ENCODE peak calls at places on chromosomes 4 and X, in four cellular contexts. U is endothelial cell of umbilical vein, I is breast epithelium, X is suprapubic skin. O is an unnamed sample.

GRCh38 chr4:6806924-6807676 is 24.6 kb downstream of the KIAA0232 start:
- DNase-seq in X (no peak), I (no peak), U (peak), O (no peak)

GRCh38 chrX:140141444-140142029 is 176.2 kb upstream of the CXorf66 start:
- DNase-seq in I (no peak), X (no peak), U (peak), O (peak)

GRCh38 chr4:31360786-31361185 is 640.6 kb downstream of the PCDH7 start:
- DNase-seq in X (no peak), U (peak), I (no peak), O (no peak)

GRCh38 chr4:57020467-57021101 is 41.9 kb downstream of the POLR2B start:
- DNase-seq in U (peak), X (no peak), I (no peak), O (no peak)

GRCh38 chr4:10737335-10737734 is 52.8 kb upstream of the CLNK start:
- DNase-seq in I (no peak), X (no peak), U (no peak), O (no peak)

GRCh38 chrX:46788902-46789301 is 30.0 kb upstream of the SLC9A7 start:
- DNase-seq in I (no peak), X (no peak), U (no peak), O (no peak)

GRCh38 chrX:76253432-76253831 is 80.6 kb downstream of the PBDC1 start:
- DNase-seq in X (no peak), I (no peak), U (peak), O (peak)

GRCh38 chr4:189981970-189982369 is 41.3 kb downstream of the FRG1 start:
- DNase-seq in X (no peak), U (no peak), I (no peak), O (no peak)

GRCh38 chr4:10089346-10089745 is 27.3 kb downstream of the WDR1 start:
- DNase-seq in X (no peak), I (no peak), U (peak), O (no peak)

GRCh38 chr4:130478406-130478805 is 1382.5 kb downstream of the C4orf33 start:
- DNase-seq in I (no peak), U (peak), X (no peak), O (no peak)

GRCh38 chr4:38154251-38154650 is 194.1 kb downstream of the PTTG2 start:
- DNase-seq in I (no peak), U (no peak), X (peak), O (no peak)

GRCh38 chr4:86223472-86223871 is 136.4 kb downstream of the MAPK10 start:
- DNase-seq in U (peak), X (no peak), I (no peak), O (no peak)

GRCh38 chrX:18707442-18708049 is at the start of gene PPEF1:
- DNase-seq in X (no peak), U (no peak), I (no peak), O (no peak)

GRCh38 chr4:129092636-129093172 is 635 bp downstream of the SCLT1 start:
- DNase-seq in X (no peak), I (no peak), U (no peak), O (no peak)

GRCh38 chr4:140315970-140316369 is 57.5 kb upstream of the SCOC start:
- DNase-seq in I (no peak), U (no peak), X (no peak), O (no peak)

GRCh38 chrX:56762707-56763555 is 33.9 kb downstream of the NBDY start:
- DNase-seq in U (no peak), I (no peak), X (no peak), O (no peak)

GRCh38 chrX:23879380-23880090 is 28.2 kb downstream of the APOO start:
- DNase-seq in I (no peak), X (no peak), U (no peak), O (no peak)

GRCh38 chrX:150813922-150814321 is 84.5 kb downstream of the CD99L2 start:
- DNase-seq in I (no peak), U (no peak), X (no peak), O (no peak)

GRCh38 chrX:150037041-150037440 is 98.8 kb upstream of the EOLA2 start:
- DNase-seq in X (no peak), I (no peak), U (peak), O (no peak)

GRCh38 chrX:35101901-35102300 is 159.3 kb downstream of the FAM47B start:
- DNase-seq in I (no peak), X (no peak), U (no peak), O (no peak)

GRCh38 chrX:152897216-152898144 is at the start of gene ZNF185:
- DNase-seq in U (peak), X (no peak), I (peak), O (peak)

GRCh38 chrX:68683580-68683979 is 36.1 kb downstream of the STARD8 start:
- DNase-seq in I (no peak), U (no peak), X (no peak), O (no peak)

GRCh38 chr4:3202836-3203820 is 45.8 kb upstream of the MSANTD1 start:
- DNase-seq in U (no peak), I (no peak), X (peak), O (no peak)

GRCh38 chrX:136488706-136489105 is 959 bp downstream of the BRS3 start:
- DNase-seq in I (no peak), U (no peak), X (no peak), O (no peak)

GRCh38 chr4:110630621-110631402 is 7.9 kb upstream of the PITX2 start:
- DNase-seq in I (no peak), U (no peak), X (no peak), O (no peak)

GRCh38 chrX:14027511-14028019 is 2.1 kb downstream of the GEMIN8 start:
- DNase-seq in X (no peak), I (no peak), U (peak), O (no peak)

GRCh38 chr4:123870283-123870876 is 473.8 kb downstream of the SPRY1 start:
- DNase-seq in U (no peak), I (no peak), X (no peak), O (no peak)

GRCh38 chr4:153649572-153649991 is 34.5 kb upstream of the TLR2 start:
- DNase-seq in I (no peak), X (no peak), U (peak), O (no peak)

GRCh38 chrX:11100281-11101035 is 10.7 kb upstream of the HCCS start:
- DNase-seq in I (peak), X (no peak), U (peak), O (peak)

GRCh38 chrX:1518512-1518911 is 18.5 kb downstream of the P2RY8 start:
- DNase-seq in U (no peak), I (no peak), X (no peak), O (no peak)
- H3K4me3 ChIP-seq in U (no peak), I (no peak), X (no peak), O (no peak)

DNA sequence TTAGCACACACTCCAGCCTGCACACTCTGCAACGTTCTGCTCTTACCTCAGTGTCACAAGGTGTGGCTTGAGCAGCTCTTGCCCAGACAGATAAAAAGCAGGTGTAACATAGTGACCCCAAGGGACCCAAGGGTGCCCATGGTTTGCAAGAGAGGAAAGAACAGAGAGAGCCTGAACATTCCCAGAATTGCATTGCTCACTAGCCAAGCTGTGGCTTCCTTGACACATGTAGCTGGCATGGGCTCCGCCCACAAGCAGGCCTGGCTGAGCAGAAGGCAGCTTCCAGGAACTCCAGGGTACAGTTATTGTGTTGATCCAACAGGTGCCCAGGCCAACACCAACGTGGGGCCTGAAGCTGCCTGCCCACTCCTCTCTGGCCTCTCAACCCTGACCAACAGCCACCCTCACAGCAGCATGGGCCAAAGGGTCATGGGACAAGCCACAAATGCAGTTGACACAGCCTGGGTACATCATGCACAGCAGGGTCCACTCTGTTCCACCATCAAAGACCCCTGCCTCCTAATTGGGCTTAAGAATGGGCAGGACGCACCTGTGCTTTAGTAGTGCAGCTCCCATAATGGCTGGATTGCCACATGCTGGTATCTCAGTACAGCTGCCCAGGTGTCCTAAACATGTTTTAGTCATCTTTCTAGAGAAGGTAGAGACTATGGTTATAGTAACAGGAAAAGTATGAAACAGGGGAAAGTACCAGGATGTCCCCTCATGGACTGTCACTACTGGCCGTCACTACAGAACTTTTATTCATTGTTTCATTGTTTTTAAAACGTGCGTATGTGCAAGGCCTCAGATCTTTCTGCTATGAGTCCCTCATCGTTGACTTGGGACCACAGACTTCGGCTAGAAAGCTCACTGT is 73.7 kb upstream of the ACSL1 start:
- DNase-seq in X (no peak), U (no peak), I (peak), O (peak)
- TF ChIP-seq POLR2A in X (no peak), U (no peak), I (no peak), O (no peak)

GRCh38 chr4:70722199-70722791 is 531 bp downstream of the RUFY3 start:
- DNase-seq in U (no peak), X (no peak), I (no peak), O (no peak)
- TF ChIP-seq POLR2AphosphoS5 in U (no peak), X (no peak), I (no peak), O (no peak)

GRCh38 chr4:8270418-8270771 is 841 bp downstream of the HTRA3 start:
- DNase-seq in X (no peak), U (no peak), I (no peak), O (no peak)
- H3K4me3 ChIP-seq in X (peak), U (no peak), I (peak), O (peak)

GRCh38 chrX:40107291-40108083 is 9.7 kb upstream of the BCOR start:
- DNase-seq in U (peak), X (no peak), I (no peak), O (peak)

GRCh38 chrX:40105016-40105790 is 7.4 kb upstream of the BCOR start:
- DNase-seq in U (peak), X (no peak), I (no peak), O (peak)

GRCh38 chrX:40106677-40107290 is 9.0 kb upstream of the BCOR start:
- DNase-seq in U (no peak), I (no peak), X (no peak), O (no peak)

GRCh38 chrX:40104649-40105015 is 6.9 kb upstream of the BCOR start:
- DNase-seq in U (peak), I (no peak), X (no peak), O (peak)

GRCh38 chrX:40105791-40106676 is 8.3 kb upstream of the BCOR start:
- DNase-seq in X (no peak), I (no peak), U (peak), O (peak)
- TF ChIP-seq POLR2A in X (no peak), I (no peak), U (no peak), O (no peak)

GRCh38 chrX:146346102-146346501 is 463.5 kb upstream of the CXorf51B start:
- DNase-seq in X (no peak), U (no peak), I (no peak), O (no peak)
- TF ChIP-seq POLR2AphosphoS5 in X (no peak), U (no peak), I (no peak), O (no peak)

GRCh38 chr4:125681240-125681639 is 366.5 kb downstream of the FAT4 start:
- DNase-seq in U (no peak), X (no peak), I (no peak), O (no peak)

GRCh38 chr4:125676583-125676982 is 361.8 kb downstream of the FAT4 start:
- DNase-seq in U (no peak), I (no peak), X (no peak), O (no peak)

GRCh38 chr4:125676156-125676555 is 361.4 kb downstream of the FAT4 start:
- DNase-seq in I (no peak), U (no peak), X (no peak), O (no peak)

GRCh38 chr4:125679989-125680388 is 365.2 kb downstream of the FAT4 start:
- DNase-seq in U (no peak), I (no peak), X (no peak), O (no peak)

GRCh38 chr4:125677665-125678307 is 363.0 kb downstream of the FAT4 start:
- DNase-seq in U (peak), I (no peak), X (no peak), O (no peak)
- H3K4me3 ChIP-seq in U (no peak), I (no peak), X (no peak), O (no peak)

DNA sequence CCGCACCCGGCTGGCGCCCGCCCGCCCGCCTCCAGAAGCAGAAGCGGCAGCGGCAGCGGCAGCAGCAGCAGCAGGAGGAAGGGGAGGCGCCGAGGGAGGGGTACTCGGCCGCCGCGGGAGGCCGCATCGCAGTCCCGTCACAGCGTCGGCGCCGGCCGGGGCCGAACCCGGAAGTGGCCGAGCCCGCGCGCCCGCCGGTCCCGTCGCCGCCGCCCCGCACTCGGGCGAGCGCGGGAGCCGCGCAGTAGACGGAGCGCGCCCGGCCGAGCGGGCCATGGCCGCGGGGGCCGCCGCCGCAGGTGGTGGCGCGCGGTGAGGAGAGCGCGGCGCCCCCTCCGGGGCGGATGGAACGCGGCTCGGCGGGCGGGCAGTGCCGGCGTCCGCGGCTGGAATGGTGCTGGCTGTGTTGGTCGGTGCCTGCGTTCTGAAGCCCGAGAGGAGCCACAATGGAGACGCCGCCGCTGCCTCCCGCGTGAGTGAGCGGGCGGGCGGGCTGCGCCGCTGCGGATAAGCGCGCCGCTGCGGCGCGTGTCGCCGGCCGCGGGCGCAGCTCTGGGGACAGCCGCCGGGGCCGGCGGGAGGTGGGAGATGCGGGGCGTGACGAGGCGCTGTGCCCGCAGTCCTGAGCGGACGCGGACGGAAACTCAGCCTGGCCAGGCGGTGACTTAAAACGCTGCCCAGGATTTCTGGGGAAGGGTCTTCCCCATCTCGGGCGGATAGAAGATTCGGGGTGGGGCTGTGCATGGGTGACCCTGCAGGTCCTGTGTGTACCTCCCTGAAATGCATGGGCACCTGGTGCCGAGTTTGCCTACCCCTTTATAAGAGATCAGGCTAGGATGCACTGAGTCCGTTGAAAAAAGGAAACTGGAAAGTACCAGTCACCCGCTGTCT is at the start of gene KLHL2:
- DNase-seq in I (peak), U (peak), X (peak), O (peak)
- TF ChIP-seq POLR2A in I (no peak), U (peak), X (peak), O (peak)

DNA sequence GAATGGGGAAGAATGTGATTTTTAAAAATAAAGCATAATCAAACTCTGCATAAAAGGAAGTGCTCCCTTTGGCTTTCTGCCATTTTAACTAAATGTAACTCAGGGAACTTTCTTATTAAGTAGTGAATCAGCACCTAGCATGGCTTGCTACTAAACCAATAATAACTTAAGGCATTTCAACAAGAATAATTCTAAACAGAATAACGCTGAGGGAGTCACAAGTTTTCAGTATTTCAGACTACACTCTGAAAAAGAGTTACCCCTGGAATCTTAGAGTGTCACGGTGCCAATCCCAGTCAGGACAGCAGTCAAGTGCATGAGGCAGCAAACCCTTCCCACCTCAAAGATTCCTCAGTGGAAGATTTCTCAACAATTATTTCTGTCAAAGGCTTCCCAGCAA is 97.2 kb upstream of the MYOZ2 start:
- DNase-seq in X (no peak), I (no peak), U (peak), O (no peak)
- TF ChIP-seq POLR2AphosphoS5 in X (no peak), I (no peak), U (no peak), O (no peak)